ENCODE peak calls at places on chromosomes 6 and 20, in four cellular contexts. P is endothelial cell, H is Peyer's patch, F is fibroblast of mammary gland. U is an unnamed sample.

GRCh38 chr6:76701610-76702009 is 629.1 kb upstream of the IMPG1 start:
- DNase-seq in P (no peak), H (no peak), F (no peak), U (no peak)

GRCh38 chr6:160102956-160103824 is 18.4 kb upstream of the SLC22A1 start:
- DNase-seq in P (peak), H (no peak), F (peak), U (no peak)

GRCh38 chr6:116221067-116221466 is 32.8 kb downstream of the TSPYL4 start:
- DNase-seq in P (no peak), H (no peak), F (peak), U (no peak)

GRCh38 chr6:142275146-142276006 is 26.4 kb upstream of the ADGRG6 start:
- DNase-seq in P (no peak), H (peak), F (no peak), U (no peak)

GRCh38 chr6:125519367-125519766 is 217.6 kb upstream of the HDDC2 start:
- DNase-seq in P (no peak), H (no peak), F (no peak), U (no peak)

GRCh38 chr20:420721-421574 is 12.8 kb downstream of the RBCK1 start:
- DNase-seq in P (peak), H (peak), F (no peak), U (no peak)

GRCh38 chr6:119626884-119627619 is 277.5 kb upstream of the MAN1A1 start:
- DNase-seq in P (no peak), H (no peak), F (no peak), U (no peak)

GRCh38 chr20:4633780-4634179 is 87.9 kb upstream of the PRND start:
- DNase-seq in P (no peak), H (no peak), F (peak), U (no peak)

GRCh38 chr6:42454428-42454791 is 2.7 kb upstream of the TRERF1 start:
- DNase-seq in P (peak), H (peak), F (no peak), U (peak)

GRCh38 chr6:11992086-11992485 is 20.0 kb upstream of the HIVEP1 start:
- DNase-seq in P (no peak), H (no peak), F (no peak), U (no peak)

GRCh38 chr20:62603021-62603906 is 39.0 kb upstream of the SLCO4A1 start:
- DNase-seq in P (no peak), H (peak), F (peak), U (no peak)

GRCh38 chr6:146700078-146700686 is 101.4 kb downstream of the ADGB start:
- DNase-seq in P (peak), H (peak), F (peak), U (peak)

GRCh38 chr6:129835691-129836090 is 25.4 kb downstream of the TMEM244 start:
- DNase-seq in P (no peak), H (no peak), F (no peak), U (no peak)

GRCh38 chr6:135739288-135739687 is 112.2 kb upstream of the PDE7B start:
- DNase-seq in P (no peak), H (no peak), F (peak), U (no peak)

GRCh38 chr20:14478126-14478525 is 140.7 kb upstream of the FLRT3 start:
- DNase-seq in P (no peak), H (no peak), F (peak), U (no peak)

GRCh38 chr6:161660666-161661571 is 387.1 kb upstream of the AGPAT4 start:
- DNase-seq in P (no peak), H (no peak), F (peak), U (no peak)

GRCh38 chr6:158660331-158660730 is 10.5 kb downstream of the SYTL3 start:
- DNase-seq in P (no peak), H (peak), F (peak), U (no peak)

GRCh38 chr20:36214684-36215256 is 21.5 kb upstream of the AAR2 start:
- DNase-seq in P (no peak), H (no peak), F (peak), U (no peak)

GRCh38 chr20:823326-823902 is 10.1 kb upstream of the FAM110A start:
- DNase-seq in P (no peak), H (peak), F (no peak), U (no peak)

GRCh38 chr6:111725446-111726112 is 119.9 kb upstream of the TRAF3IP2 start:
- DNase-seq in P (no peak), H (no peak), F (no peak), U (no peak)

GRCh38 chr6:44730771-44731391 is 343.4 kb downstream of the CDC5L start:
- DNase-seq in P (no peak), H (no peak), F (no peak), U (no peak)

GRCh38 chr20:21229163-21229562 is 74.0 kb upstream of the XRN2 start:
- DNase-seq in P (no peak), H (no peak), F (peak), U (no peak)

GRCh38 chr6:109342564-109342963 is 39.7 kb downstream of the CD164 start:
- DNase-seq in P (no peak), H (no peak), F (no peak), U (no peak)

GRCh38 chr20:62739581-62740285 is 31.1 kb downstream of the NTSR1 start:
- DNase-seq in P (no peak), H (peak), F (no peak), U (no peak)

GRCh38 chr20:2602046-2602735 is 50.2 kb upstream of the NOP56 start:
- DNase-seq in P (no peak), H (no peak), F (no peak), U (no peak)

GRCh38 chr6:87436435-87436834 is 28.7 kb downstream of the CFAP206 start:
- DNase-seq in P (peak), H (peak), F (peak), U (peak)

GRCh38 chr6:105179244-105180065 is at the start of gene POPDC3:
- DNase-seq in P (peak), H (no peak), F (peak), U (peak)

GRCh38 chr6:30893666-30894065 is 9.3 kb downstream of the DDR1 start:
- DNase-seq in P (no peak), H (no peak), F (no peak), U (no peak)

GRCh38 chr6:30891816-30892553 is 7.7 kb downstream of the DDR1 start:
- DNase-seq in P (no peak), H (peak), F (no peak), U (no peak)

GRCh38 chr6:30894381-30894780 is 10.1 kb downstream of the DDR1 start:
- DNase-seq in P (no peak), H (no peak), F (no peak), U (no peak)

GRCh38 chr6:30891450-30891723 is 7.1 kb downstream of the DDR1 start:
- DNase-seq in P (no peak), H (no peak), F (no peak), U (no peak)

GRCh38 chr6:30893001-30893591 is 8.8 kb downstream of the DDR1 start:
- DNase-seq in P (no peak), H (no peak), F (no peak), U (no peak)
- TF ChIP-seq CTCF in P (no peak), H (no peak), F (no peak), U (peak)

GRCh38 chr6:8789878-8790277 is 354.5 kb upstream of the SLC35B3 start:
- DNase-seq in P (no peak), H (no peak), F (no peak), U (no peak)
- TF ChIP-seq CTCF in P (no peak), H (no peak), F (no peak), U (no peak)

DNA sequence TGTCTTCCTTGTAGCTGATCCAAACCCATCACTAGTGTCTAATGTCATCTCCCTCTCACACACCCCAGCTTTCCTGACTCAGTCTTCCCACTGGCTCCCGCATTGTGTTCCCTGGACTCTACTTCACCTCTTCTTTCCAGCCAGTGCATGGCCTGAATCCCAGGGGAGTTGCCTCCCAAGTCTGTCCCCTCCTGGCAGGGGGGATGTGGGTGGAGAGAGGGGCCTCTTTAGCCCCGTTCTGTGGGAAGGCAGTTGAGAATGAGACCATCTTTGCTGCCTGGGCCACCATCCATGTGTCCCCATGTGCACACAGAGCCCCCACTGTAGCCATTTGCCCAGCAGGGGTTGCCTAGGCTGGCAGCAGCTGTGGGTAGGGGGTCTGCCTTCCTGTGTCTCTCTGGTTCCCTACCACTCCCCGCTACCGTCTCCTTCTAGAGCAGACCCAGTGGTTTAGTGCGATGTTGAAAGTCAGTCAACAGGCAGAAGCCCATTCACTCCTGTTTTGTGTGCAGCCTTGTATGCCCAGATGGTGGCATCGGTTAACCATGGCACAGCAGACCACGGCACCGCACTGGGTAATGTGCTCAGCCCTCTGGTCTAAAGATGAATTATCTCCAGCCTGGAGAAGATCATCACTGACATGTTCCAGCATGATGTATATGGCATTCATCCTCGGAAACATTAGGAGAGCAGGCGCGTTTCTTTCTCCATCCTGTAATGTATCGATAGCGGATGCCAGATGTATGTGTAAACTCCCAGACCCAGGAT is 178.8 kb upstream of the SNX9 start:
- DNase-seq in P (no peak), H (no peak), F (no peak), U (no peak)
- TF ChIP-seq CTCF in P (no peak), H (no peak), F (peak), U (no peak)

GRCh38 chr20:57596998-57597939 is 23.0 kb downstream of the ZBP1 start:
- DNase-seq in P (peak), H (peak), F (peak), U (peak)
- TF ChIP-seq CTCF in P (peak), H (peak), F (peak), U (peak)

GRCh38 chr20:49284818-49285217 is 7.0 kb upstream of the ZNFX1 start:
- DNase-seq in P (no peak), H (no peak), F (no peak), U (no peak)

GRCh38 chr20:49285813-49286494 is 8.1 kb upstream of the ZNFX1 start:
- DNase-seq in P (no peak), H (no peak), F (no peak), U (no peak)

GRCh38 chr20:49286689-49287551 is 9.1 kb upstream of the ZNFX1 start:
- DNase-seq in P (no peak), H (no peak), F (no peak), U (no peak)

GRCh38 chr20:49283703-49284625 is 6.1 kb upstream of the ZNFX1 start:
- DNase-seq in P (no peak), H (no peak), F (no peak), U (no peak)

DNA sequence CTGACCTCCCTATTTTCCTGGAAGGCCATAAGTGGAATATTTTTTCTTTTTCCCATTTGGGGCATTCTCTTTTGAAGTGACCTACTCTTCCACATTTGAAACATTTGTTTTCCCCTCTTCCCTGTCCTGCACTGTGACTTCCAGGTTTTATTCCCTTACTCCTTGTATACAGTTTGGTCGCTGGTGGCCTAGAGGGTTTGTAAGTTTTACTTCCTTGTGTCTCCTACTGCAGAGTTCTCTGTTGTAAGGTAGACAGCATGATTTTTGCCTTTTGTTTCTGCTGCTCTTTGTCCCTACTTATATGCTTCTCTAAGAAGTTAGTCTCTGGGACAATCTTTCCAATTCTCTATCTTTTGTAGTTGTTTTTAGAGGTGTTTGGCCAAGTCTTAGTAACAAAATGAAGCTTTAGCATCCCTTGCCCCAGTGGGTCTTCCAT is 7.4 kb upstream of the ZNFX1 start:
- DNase-seq in P (no peak), H (no peak), F (no peak), U (no peak)
- TF ChIP-seq CTCF in P (no peak), H (no peak), F (no peak), U (no peak)